ENCODE peak calls at places on chromosomes 16 and 17, in five cellular contexts. Z is GM12878, R is HepG2, W is HCT116, L is H1. E is an unnamed sample.

GRCh38 chr17:48187867-48188608 is 80.5 kb downstream of the SNX11 start:
- DNase-seq in Z (no peak), L (no peak), R (no peak), W (no peak), E (no peak)

GRCh38 chr17:39607851-39608130 is at the start of gene NEUROD2:
- DNase-seq in R (no peak), W (no peak), L (no peak), Z (no peak), E (no peak)

GRCh38 chr17:81345211-81346089 is 49.8 kb upstream of the BAHCC1 start:
- DNase-seq in L (no peak), Z (no peak), W (no peak), R (peak), E (peak)

GRCh38 chr17:57440522-57441269 is 184.4 kb downstream of the MSI2 start:
- DNase-seq in R (peak), L (peak), W (peak), Z (peak), E (peak)

GRCh38 chr16:88970095-88970494 is 6.9 kb downstream of the CBFA2T3 start:
- DNase-seq in L (no peak), R (no peak), Z (no peak), W (no peak), E (no peak)

GRCh38 chr17:1038459-1039118 is 41.7 kb downstream of the TIMM22 start:
- DNase-seq in Z (no peak), R (no peak), L (no peak), W (no peak), E (no peak)

GRCh38 chr17:2025622-2026309 is 632 bp upstream of the RTN4RL1 start:
- DNase-seq in W (no peak), R (peak), L (no peak), Z (no peak), E (peak)

GRCh38 chr16:48123104-48123788 is 32.5 kb downstream of the ABCC12 start:
- DNase-seq in R (peak), Z (no peak), L (no peak), W (peak), E (peak)

GRCh38 chr17:77475012-77475976 is 334.5 kb downstream of the SEC14L1 start:
- DNase-seq in W (no peak), L (no peak), R (no peak), Z (no peak), E (no peak)

GRCh38 chr17:77492446-77493237 is 351.9 kb downstream of the SEC14L1 start:
- DNase-seq in Z (no peak), W (no peak), L (no peak), R (no peak), E (no peak)

GRCh38 chr16:80084614-80085013 is 456.2 kb upstream of the DYNLRB2 start:
- DNase-seq in W (no peak), L (peak), Z (no peak), R (peak), E (peak)

GRCh38 chr17:6903516-6903915 is 72.0 kb upstream of the TEKT1 start:
- DNase-seq in Z (no peak), R (no peak), L (no peak), W (no peak), E (no peak)

GRCh38 chr17:7219812-7220592 is at the start of the genes ACADVL and DLG4:
- DNase-seq in W (no peak), R (peak), Z (no peak), L (no peak), E (peak)

GRCh38 chr17:46108120-46108519 is 85.1 kb downstream of the KANSL1 start:
- DNase-seq in R (peak), Z (no peak), L (no peak), W (no peak), E (no peak)
- H3K27ac ChIP-seq in R (peak), Z (no peak), L (peak), W (no peak), E (no peak)

GRCh38 chr17:41801374-41802062 is 10.2 kb downstream of the P3H4 start:
- DNase-seq in L (no peak), Z (no peak), W (peak), R (peak), E (peak)
- TF ChIP-seq ZNF274 in L (no peak), Z (no peak), W (no peak), R (no peak), E (no peak)

GRCh38 chr17:9022553-9023388 is 1.5 kb downstream of the NTN1 start:
- DNase-seq in L (no peak), W (no peak), R (no peak), Z (no peak), E (no peak)

GRCh38 chr17:9021158-9021984 is at the start of gene NTN1:
- DNase-seq in L (no peak), Z (no peak), W (no peak), R (no peak), E (no peak)

GRCh38 chr17:9020096-9020823 is 1.1 kb upstream of the NTN1 start:
- DNase-seq in Z (no peak), R (no peak), W (no peak), L (no peak), E (no peak)

GRCh38 chr17:9021985-9022552 is 759 bp downstream of the NTN1 start:
- DNase-seq in R (no peak), L (no peak), W (no peak), Z (no peak), E (no peak)

GRCh38 chr17:9020824-9021157 is 519 bp upstream of the NTN1 start:
- DNase-seq in Z (no peak), W (no peak), L (no peak), R (no peak), E (no peak)
- H3K27ac ChIP-seq in Z (no peak), W (peak), L (no peak), R (no peak), E (no peak)

DNA sequence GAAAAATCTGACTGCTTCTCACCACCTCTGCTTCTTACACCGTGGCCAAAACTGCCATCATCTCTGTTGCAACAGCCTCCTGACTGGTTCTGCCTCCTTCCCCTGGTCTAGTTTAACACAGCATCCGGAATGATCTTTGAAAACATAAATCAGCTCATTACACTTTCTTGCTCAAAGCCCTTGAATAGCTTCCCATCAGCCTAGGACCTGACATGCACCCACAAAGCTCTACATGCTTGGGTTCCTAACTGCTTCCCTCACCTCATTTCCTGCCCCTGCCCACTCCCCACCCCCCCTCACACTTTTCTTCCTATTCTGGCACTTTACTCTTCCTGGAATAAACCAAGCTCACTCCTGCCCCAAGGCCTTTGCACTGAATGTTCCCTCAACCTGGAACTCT is 112.3 kb downstream of the FTO start:
- DNase-seq in W (no peak), L (no peak), R (no peak), Z (no peak), E (no peak)
- TF ChIP-seq ZNF274 in W (no peak), L (no peak), R (no peak), Z (no peak), E (no peak)

GRCh38 chr16:84548971-84549844 is 44.7 kb upstream of the MEAK7 start:
- DNase-seq in L (no peak), Z (no peak), R (no peak), W (no peak), E (no peak)
- H3K27ac ChIP-seq in L (no peak), Z (no peak), R (no peak), W (no peak), E (peak)

DNA sequence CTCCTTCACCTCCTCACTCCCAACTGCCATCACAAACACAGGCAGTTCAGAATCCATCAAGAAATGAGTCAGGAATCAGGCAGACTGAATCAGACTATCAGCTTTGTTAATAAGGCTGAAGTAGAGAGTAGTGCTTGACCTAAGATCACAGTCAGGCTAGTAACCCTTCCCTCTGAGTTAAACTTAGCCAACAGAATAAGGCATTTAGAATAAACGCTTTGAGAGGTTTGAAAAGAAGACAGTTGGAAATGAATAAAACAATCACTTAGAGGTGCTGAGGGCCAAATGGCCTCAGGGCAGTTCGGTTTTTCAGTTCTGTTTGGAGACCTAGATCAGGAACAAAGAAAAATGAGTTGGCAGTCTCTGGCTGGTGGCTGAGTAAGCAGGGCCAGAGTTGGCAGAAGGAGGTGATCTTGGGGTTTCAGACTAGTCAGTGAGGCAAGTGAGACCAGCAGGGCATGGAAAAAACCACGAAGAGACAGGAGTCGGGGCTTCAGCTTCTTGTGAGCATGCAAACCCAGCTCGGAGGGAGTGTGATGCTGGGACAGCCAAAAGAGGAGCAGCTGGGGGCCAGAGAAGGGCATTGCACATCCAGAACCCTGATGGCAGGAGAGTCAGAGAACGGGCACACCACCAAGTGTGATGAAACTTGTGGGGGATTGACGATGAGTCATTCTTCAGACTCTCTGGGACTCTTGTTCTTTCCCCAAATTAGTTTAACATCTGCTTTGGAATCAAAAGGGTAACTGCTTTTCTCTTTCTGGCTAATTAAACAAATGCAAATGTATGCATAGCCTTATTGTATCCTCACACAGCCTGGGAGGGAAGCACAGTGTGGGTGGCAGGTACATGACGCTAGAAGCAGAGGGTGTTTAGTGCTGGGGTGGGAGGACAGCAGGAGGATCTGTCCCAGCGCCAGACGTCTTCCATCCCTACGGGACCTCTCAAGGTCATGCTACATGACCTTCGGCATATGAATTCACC is 54.8 kb downstream of the SPECC1 start:
- DNase-seq in R (no peak), L (no peak), W (peak), Z (peak), E (no peak)
- TF ChIP-seq ZNF274 in R (no peak), L (no peak), W (no peak), Z (no peak), E (no peak)

E was measured in K562.